ENCODE peak calls at places on chromosomes 4 and X, in seven cellular contexts. H, V, L, Q, U, J and W are unnamed samples.

GRCh38 chrX:17803449-17803848 is 57.6 kb downstream of the RAI2 start:
- DNase-seq in L (no peak), V (no peak), J (no peak), H (no peak), Q (no peak), U (no peak), W (no peak)

GRCh38 chr4:47831026-47831689 is 6.7 kb downstream of the CORIN start:
- DNase-seq in H (no peak), V (peak), J (no peak), L (no peak), Q (no peak), U (no peak), W (no peak)

GRCh38 chr4:3130826-3131225 is 56.3 kb downstream of the HTT start:
- DNase-seq in L (no peak), V (no peak), H (no peak), U (no peak), Q (no peak), J (no peak), W (no peak)

GRCh38 chr4:84401669-84402068 is 97.4 kb downstream of the NKX6-1 start:
- DNase-seq in Q (no peak), V (no peak), L (no peak), U (no peak), J (no peak), H (no peak), W (no peak)

GRCh38 chr4:155954118-155954503 is 445 bp upstream of the CTSO start:
- DNase-seq in U (no peak), Q (peak), H (no peak), J (no peak), V (no peak), L (no peak), W (no peak)

GRCh38 chr4:85938902-85939301 is 421.0 kb downstream of the MAPK10 start:
- DNase-seq in V (no peak), J (no peak), Q (no peak), L (no peak), H (no peak), U (no peak), W (no peak)

GRCh38 chrX:138485767-138486166 is 225.8 kb downstream of the FGF13 start:
- DNase-seq in H (no peak), Q (no peak), V (no peak), L (no peak), J (no peak), U (no peak), W (no peak)

GRCh38 chr4:40573593-40574311 is 55.9 kb downstream of the RBM47 start:
- DNase-seq in L (no peak), H (no peak), V (no peak), U (no peak), J (no peak), Q (no peak), W (no peak)

GRCh38 chrX:100404851-100405250 is 5.2 kb downstream of the PCDH19 start:
- DNase-seq in L (no peak), J (no peak), Q (no peak), H (no peak), V (no peak), U (no peak), W (no peak)

GRCh38 chrX:121831601-121832000 is 784.2 kb downstream of the GLUD2 start:
- DNase-seq in Q (no peak), U (no peak), J (no peak), H (no peak), L (no peak), V (peak), W (no peak)

GRCh38 chrX:85111347-85111746 is 107.7 kb downstream of the APOOL start:
- DNase-seq in J (no peak), Q (no peak), V (peak), L (no peak), U (no peak), H (no peak), W (no peak)

GRCh38 chrX:20347486-20347885 is 80.8 kb upstream of the RPS6KA3 start:
- DNase-seq in U (no peak), J (no peak), Q (no peak), L (no peak), V (no peak), H (no peak), W (no peak)

GRCh38 chrX:37871626-37872302 is 24.4 kb upstream of the DYNLT3 start:
- DNase-seq in H (no peak), Q (no peak), U (no peak), L (peak), J (peak), V (peak), W (no peak)

GRCh38 chr4:128481752-128482480 is 194.3 kb upstream of the PGRMC2 start:
- DNase-seq in L (no peak), U (no peak), Q (no peak), H (no peak), J (no peak), V (no peak), W (no peak)

GRCh38 chr4:153534792-153535629 is 68.9 kb downstream of the TMEM131L start:
- DNase-seq in H (no peak), U (no peak), V (no peak), Q (no peak), L (no peak), J (no peak), W (no peak)

GRCh38 chrX:53918697-53919096 is 125.6 kb downstream of the PHF8 start:
- DNase-seq in V (no peak), H (no peak), J (peak), L (no peak), Q (no peak), U (no peak), W (no peak)

GRCh38 chr4:141246243-141246642 is 25.5 kb downstream of the ZNF330 start:
- DNase-seq in V (no peak), H (no peak), U (no peak), L (no peak), Q (no peak), J (peak), W (no peak)

GRCh38 chrX:13007519-13008188 is 32.7 kb downstream of the TMSB4X start:
- DNase-seq in U (no peak), L (no peak), J (no peak), Q (no peak), V (peak), H (no peak), W (no peak)

GRCh38 chr4:37763831-37764230 is 62.7 kb upstream of the PGM2 start:
- DNase-seq in Q (no peak), J (no peak), V (no peak), U (no peak), H (no peak), L (no peak), W (no peak)

GRCh38 chr4:108355523-108356208 is 186.9 kb upstream of the LEF1 start:
- DNase-seq in V (no peak), U (no peak), J (no peak), L (no peak), H (no peak), Q (no peak), W (no peak)

GRCh38 chrX:1481636-1482529 is 29.2 kb upstream of the ASMTL start:
- DNase-seq in L (peak), V (peak), Q (no peak), J (peak), U (no peak), H (peak), W (peak)

GRCh38 chrX:10524578-10524977 is 95.8 kb downstream of the MID1 start:
- DNase-seq in Q (no peak), U (no peak), V (no peak), L (no peak), H (no peak), J (no peak), W (no peak)

GRCh38 chr4:1193206-1194027 is 21.0 kb upstream of the SPON2 start:
- DNase-seq in Q (no peak), J (no peak), L (no peak), V (no peak), U (peak), H (no peak), W (peak)

GRCh38 chrX:56733459-56734046 is 4.5 kb downstream of the NBDY start:
- DNase-seq in U (peak), V (peak), H (peak), J (no peak), Q (no peak), L (peak), W (no peak)

GRCh38 chr4:162017863-162018262 is 145.9 kb downstream of the FSTL5 start:
- DNase-seq in H (no peak), J (no peak), Q (no peak), L (no peak), V (no peak), U (no peak), W (no peak)

DNA sequence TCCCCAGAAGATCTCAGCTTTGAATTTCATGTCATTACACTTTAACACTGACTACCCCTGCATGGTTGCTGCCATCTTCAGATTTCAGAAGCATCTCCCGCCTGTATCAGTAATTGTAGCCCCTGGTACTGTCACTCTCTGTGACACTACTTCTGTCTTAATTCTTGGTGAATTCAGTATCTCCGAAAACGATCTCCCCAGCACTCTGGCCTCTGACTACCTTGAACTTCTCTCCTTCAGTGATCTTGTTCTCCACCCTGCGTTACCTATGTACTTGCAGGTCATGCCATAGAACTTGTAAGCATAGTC is 53.8 kb upstream of the ABCG2 start:
- DNase-seq in H (no peak), J (no peak), V (no peak), U (no peak), Q (no peak), L (no peak), W (no peak)
- TF ChIP-seq CTCF in H (no peak), J (no peak), V (no peak), U (no peak), Q (no peak), L (no peak), W (no peak)

GRCh38 chr4:8283161-8283560 is 13.6 kb downstream of the HTRA3 start:
- DNase-seq in J (no peak), H (no peak), L (no peak), V (no peak), Q (peak), U (no peak), W (no peak)

GRCh38 chr4:8282742-8283141 is 13.2 kb downstream of the HTRA3 start:
- DNase-seq in L (no peak), J (no peak), U (no peak), Q (peak), H (no peak), V (no peak), W (no peak)

GRCh38 chr4:8284391-8284790 is 14.8 kb downstream of the HTRA3 start:
- DNase-seq in U (no peak), Q (peak), J (no peak), L (no peak), V (no peak), H (no peak), W (no peak)

GRCh38 chr4:8282134-8282641 is 12.6 kb downstream of the HTRA3 start:
- DNase-seq in V (no peak), J (no peak), U (no peak), H (no peak), Q (peak), L (no peak), W (no peak)

GRCh38 chr4:8283631-8284121 is 14.1 kb downstream of the HTRA3 start:
- DNase-seq in Q (peak), V (no peak), J (no peak), H (no peak), U (no peak), L (no peak), W (no peak)
- TF ChIP-seq CTCF in Q (no peak), V (no peak), J (no peak), H (no peak), U (no peak), L (no peak), W (no peak)

GRCh38 chrX:18894156-18894555 is 89.8 kb downstream of the PHKA2 start:
- DNase-seq in L (no peak), V (no peak), J (no peak), U (no peak), Q (no peak), H (no peak), W (no peak)
- TF ChIP-seq CTCF in L (no peak), V (no peak), J (no peak), U (no peak), Q (no peak), H (peak), W (no peak)

DNA sequence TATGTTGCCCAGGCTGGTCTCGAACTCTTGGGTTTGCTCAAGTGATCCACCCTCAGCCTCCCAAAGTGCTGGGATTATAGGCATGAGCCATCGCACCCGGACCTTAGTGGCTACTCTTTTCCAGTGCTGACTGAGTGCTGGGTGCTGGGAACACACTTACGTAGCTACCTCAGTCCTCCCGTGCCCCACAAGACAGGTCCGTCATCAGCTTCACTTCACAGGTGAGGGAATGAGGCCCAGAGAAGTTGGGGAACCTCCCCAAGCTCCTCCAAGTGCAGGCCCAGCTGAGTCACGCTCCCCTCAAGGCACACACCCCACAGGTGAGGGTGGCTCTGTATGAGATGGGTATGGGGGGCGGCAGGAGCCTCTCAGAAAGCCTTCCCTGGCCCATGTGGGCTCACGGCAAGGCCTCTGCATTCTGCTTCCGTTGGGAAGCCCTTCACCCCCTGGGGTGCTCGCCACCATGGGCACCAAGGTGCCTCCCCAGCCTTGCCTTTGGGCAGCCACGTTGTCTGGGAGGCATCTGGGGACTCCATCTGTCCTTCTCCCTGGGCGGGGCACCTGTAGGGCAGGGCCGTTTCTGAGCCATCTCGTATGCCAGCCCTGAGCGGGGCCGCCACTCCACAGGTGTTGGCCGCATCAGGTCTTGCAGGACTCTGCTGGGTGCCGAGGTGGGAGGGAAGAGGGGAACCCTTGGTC is 28.4 kb downstream of the NSG1 start:
- DNase-seq in J (no peak), V (no peak), U (no peak), H (no peak), Q (peak), L (no peak), W (no peak)
- TF ChIP-seq CTCF in J (no peak), V (no peak), U (no peak), H (no peak), Q (no peak), L (no peak), W (no peak)

DNA sequence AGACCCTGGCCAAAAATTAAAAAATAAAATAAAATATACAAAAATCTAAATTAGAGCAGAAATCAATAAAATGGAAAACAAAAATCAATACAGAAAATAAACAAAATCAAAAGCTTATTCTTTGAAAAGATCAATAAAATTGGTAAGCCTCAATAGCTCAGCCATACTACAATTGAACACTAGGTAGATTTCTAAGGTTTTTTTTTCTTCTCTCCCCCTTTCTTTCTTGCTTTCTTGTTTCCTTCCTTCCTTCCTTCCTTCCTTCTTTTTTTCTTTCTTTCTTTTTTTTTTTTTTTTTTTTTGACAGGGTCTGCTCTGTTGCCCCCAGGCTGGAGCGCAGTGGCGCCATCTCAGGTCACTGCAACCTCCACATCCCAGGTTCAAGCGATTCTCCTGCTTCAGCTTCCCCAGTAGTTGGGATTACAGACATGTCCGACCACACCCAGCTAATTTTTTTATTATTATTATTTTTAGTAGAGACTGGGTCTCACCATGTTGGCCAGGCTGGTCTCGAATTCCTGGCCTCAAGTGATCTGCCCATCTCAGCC is 23.4 kb upstream of the PPP3CA start:
- DNase-seq in J (no peak), U (no peak), H (no peak), L (no peak), Q (no peak), V (no peak), W (no peak)
- TF ChIP-seq CTCF in J (no peak), U (no peak), H (no peak), L (no peak), Q (no peak), V (no peak), W (no peak)